ENCODE peak calls at places on chromosomes 4 and X, in four cellular contexts. F is mesenchymal stem cell, I is neural crest cell, R is cardiac muscle cell. T is an unnamed sample.

GRCh38 chrX:137194164-137194563 is 160.4 kb upstream of the GPR101 start:
- DNase-seq in I (peak; percentile 40), F (no peak), R (peak; percentile 6), T (peak; percentile 24)

GRCh38 chr4:188955066-188955465 is 815.8 kb downstream of the TRIML1 start:
- DNase-seq in I (no peak), R (no peak), F (no peak), T (no peak)

GRCh38 chrX:103517246-103517645 is 2.0 kb downstream of the RAB40A start:
- DNase-seq in F (no peak), I (no peak), R (peak; percentile 76), T (no peak)

GRCh38 chrX:2829066-2829430 is 318 bp downstream of the GYG2 start:
- DNase-seq in I (peak; percentile 48), R (no peak), F (no peak), T (peak; percentile 52)

GRCh38 chr4:121707344-121707743 is 10.6 kb upstream of the ANXA5 start:
- DNase-seq in F (no peak), R (no peak), I (no peak), T (no peak)

GRCh38 chrX:136767104-136767941 is 13.4 kb downstream of the ARHGEF6 start:
- DNase-seq in F (peak; percentile 66), I (peak; percentile 37), R (peak; percentile 67), T (peak; percentile 57)

GRCh38 chr4:159765402-159765801 is 662.5 kb downstream of the RAPGEF2 start:
- DNase-seq in R (peak; percentile 14), I (no peak), F (no peak), T (no peak)

GRCh38 chr4:106806158-106806797 is 229.8 kb downstream of the DKK2 start:
- DNase-seq in R (no peak), I (no peak), F (peak; percentile 12), T (no peak)

GRCh38 chr4:81137446-81137845 is 77.6 kb downstream of the PRKG2 start:
- DNase-seq in F (no peak), R (peak; percentile 61), I (no peak), T (no peak)

GRCh38 chr4:126991965-126992364 is 640.8 kb upstream of the INTU start:
- DNase-seq in R (no peak), I (no peak), F (no peak), T (no peak)

GRCh38 chr4:18844726-18845125 is 823.2 kb upstream of the LCORL start:
- DNase-seq in I (no peak), R (no peak), F (no peak), T (no peak)

GRCh38 chr4:6116696-6117285 is 83.6 kb downstream of the JAKMIP1 start:
- DNase-seq in I (no peak), F (no peak), R (no peak), T (no peak)

GRCh38 chrX:39757971-39758370 is 339.8 kb downstream of the BCOR start:
- DNase-seq in R (peak; percentile 79), I (no peak), F (peak; percentile 22), T (no peak)

GRCh38 chrX:77442728-77443127 is 4.5 kb upstream of the FGF16 start:
- DNase-seq in R (peak; percentile 41), F (peak; percentile 63), I (no peak), T (no peak)

GRCh38 chr4:85149656-85150055 is 183.2 kb upstream of the WDFY3 start:
- DNase-seq in F (peak; percentile 64), I (no peak), R (peak; percentile 66), T (no peak)

GRCh38 chr4:152045781-152046571 is 285.2 kb upstream of the GATB start:
- DNase-seq in I (peak; percentile 47), F (peak; percentile 22), R (peak; percentile 20), T (peak; percentile 86)

GRCh38 chr4:79209822-79210635 is 115.8 kb downstream of the NAA11 start:
- DNase-seq in F (no peak), I (no peak), R (peak; percentile 67), T (peak; percentile 57)

GRCh38 chr4:135429528-135429927 is 1227.9 kb upstream of the PABPC4L start:
- DNase-seq in I (no peak), F (no peak), R (no peak), T (no peak)

GRCh38 chr4:122412547-122412946 is 33.7 kb downstream of the ADAD1 start:
- DNase-seq in F (peak; percentile 40), I (no peak), R (peak; percentile 2), T (no peak)

GRCh38 chr4:37244583-37245390 is at the start of gene NWD2:
- DNase-seq in F (peak; percentile 8), R (peak; percentile 7), I (peak; percentile 42), T (peak; percentile 60)

GRCh38 chr4:83250666-83251065 is 33.9 kb downstream of the COQ2 start:
- DNase-seq in I (no peak), R (no peak), F (peak; percentile 48), T (no peak)

GRCh38 chrX:132044953-132045352 is 21.9 kb downstream of the STK26 start:
- DNase-seq in F (peak; percentile 72), I (no peak), R (peak; percentile 14), T (no peak)

GRCh38 chrX:41449615-41450014 is 2.5 kb downstream of the NYX start:
- DNase-seq in F (peak; percentile 58), I (no peak), R (no peak), T (no peak)

GRCh38 chr4:44162538-44163270 is 285.9 kb downstream of the KCTD8 start:
- DNase-seq in R (no peak), F (no peak), I (no peak), T (peak; percentile 35)

GRCh38 chrX:134622056-134622812 is 36.0 kb downstream of the PLAC1 start:
- DNase-seq in I (no peak), R (peak; percentile 89), F (peak; percentile 87), T (peak; percentile 40)

GRCh38 chrX:120365320-120365719 is 3.4 kb downstream of the ATP1B4 start:
- DNase-seq in R (peak; percentile 17), F (peak; percentile 1), I (no peak), T (peak; percentile 38)

GRCh38 chrX:40207626-40208025 is 109.9 kb upstream of the BCOR start:
- DNase-seq in R (no peak), F (no peak), I (no peak), T (no peak)

GRCh38 chrX:65528705-65529340 is 5.8 kb downstream of the LAS1L start:
- DNase-seq in F (peak; percentile 33), R (peak; percentile 33), I (peak; percentile 53), T (peak; percentile 48)

GRCh38 chrX:111100191-111100590 is 4.2 kb downstream of the PAK3 start:
- DNase-seq in R (peak; percentile 46), F (peak; percentile 19), I (peak; percentile 48), T (peak; percentile 57)